ENCODE peak calls at places on chromosomes 4 and X, in five cellular contexts. One of them, this sample, is unnamed.

GRCh38 chrX:44953734-44954502 is 80.9 kb downstream of the KDM6A start:
- DNase-seq in sigmoid colon: no peak
- DNase-seq in stomach: no peak
- DNase-seq in H1: no peak
- DNase-seq in upper lobe of left lung: no peak
- DNase-seq in this sample: no peak

GRCh38 chr4:25903905-25904747 is 9.9 kb upstream of the SMIM20 start:
- DNase-seq in upper lobe of left lung: no peak
- DNase-seq in stomach: no peak
- DNase-seq in H1: no peak
- DNase-seq in sigmoid colon: no peak
- DNase-seq in this sample: no peak

GRCh38 chr4:36394352-36394903 is 113.0 kb downstream of the DTHD1 start:
- DNase-seq in stomach: no peak
- DNase-seq in upper lobe of left lung: no peak
- DNase-seq in sigmoid colon: no peak
- DNase-seq in H1: no peak
- DNase-seq in this sample: no peak

GRCh38 chr4:15303052-15303641 is 124.7 kb upstream of the C1QTNF7 start:
- DNase-seq in H1: no peak
- DNase-seq in upper lobe of left lung: no peak
- DNase-seq in stomach: no peak
- DNase-seq in sigmoid colon: no peak
- DNase-seq in this sample: no peak

GRCh38 chr4:56656346-56656643 is 24.8 kb downstream of the HOPX start:
- DNase-seq in stomach: peak; percentile 36
- DNase-seq in H1: no peak
- DNase-seq in upper lobe of left lung: peak; percentile 84
- DNase-seq in sigmoid colon: no peak
- DNase-seq in this sample: peak; percentile 49

GRCh38 chr4:26719954-26720552 is 136.2 kb downstream of the TBC1D19 start:
- DNase-seq in stomach: no peak
- DNase-seq in upper lobe of left lung: no peak
- DNase-seq in H1: no peak
- DNase-seq in sigmoid colon: no peak
- DNase-seq in this sample: no peak

GRCh38 chr4:184954482-184954881 is 63.8 kb upstream of the HELT start:
- DNase-seq in sigmoid colon: no peak
- DNase-seq in H1: no peak
- DNase-seq in stomach: no peak
- DNase-seq in upper lobe of left lung: no peak
- DNase-seq in this sample: no peak

GRCh38 chr4:80112236-80112635 is 39.2 kb upstream of the ANTXR2 start:
- DNase-seq in H1: no peak
- DNase-seq in sigmoid colon: peak; percentile 72
- DNase-seq in stomach: no peak
- DNase-seq in upper lobe of left lung: no peak
- DNase-seq in this sample: no peak

GRCh38 chr4:168600796-168601583 is 104.1 kb downstream of the PALLD start:
- DNase-seq in stomach: no peak
- DNase-seq in sigmoid colon: no peak
- DNase-seq in H1: no peak
- DNase-seq in upper lobe of left lung: no peak
- DNase-seq in this sample: no peak

GRCh38 chrX:8183281-8183680 is 12.2 kb upstream of the VCX2 start:
- DNase-seq in upper lobe of left lung: no peak
- DNase-seq in sigmoid colon: no peak
- DNase-seq in stomach: no peak
- DNase-seq in H1: no peak
- DNase-seq in this sample: no peak

GRCh38 chr4:88225216-88226107 is 58.9 kb downstream of the PPM1K start:
- DNase-seq in upper lobe of left lung: no peak
- DNase-seq in sigmoid colon: no peak
- DNase-seq in stomach: no peak
- DNase-seq in H1: no peak
- DNase-seq in this sample: no peak

GRCh38 chr4:176406736-176407135 is 87.0 kb downstream of the SPCS3 start:
- DNase-seq in sigmoid colon: no peak
- DNase-seq in upper lobe of left lung: no peak
- DNase-seq in H1: no peak
- DNase-seq in stomach: no peak
- DNase-seq in this sample: no peak

GRCh38 chr4:119663160-119663788 is 34.7 kb upstream of the PDE5A start:
- DNase-seq in H1: no peak
- DNase-seq in upper lobe of left lung: no peak
- DNase-seq in sigmoid colon: no peak
- DNase-seq in stomach: no peak
- DNase-seq in this sample: no peak

GRCh38 chrX:115350696-115351408 is 61.3 kb downstream of the LUZP4 start:
- DNase-seq in sigmoid colon: no peak
- DNase-seq in H1: no peak
- DNase-seq in stomach: no peak
- DNase-seq in upper lobe of left lung: no peak
- DNase-seq in this sample: no peak

GRCh38 chr4:84582302-84582987 is 482 bp upstream of the CDS1 start:
- DNase-seq in sigmoid colon: peak; percentile 90
- DNase-seq in H1: peak; percentile 84
- DNase-seq in stomach: peak; percentile 97
- DNase-seq in upper lobe of left lung: peak; percentile 99
- DNase-seq in this sample: peak; percentile 97

GRCh38 chr4:27048350-27049100 is 187.9 kb downstream of the STIM2 start:
- DNase-seq in sigmoid colon: no peak
- DNase-seq in H1: no peak
- DNase-seq in upper lobe of left lung: no peak
- DNase-seq in stomach: no peak
- DNase-seq in this sample: no peak

GRCh38 chrX:115560211-115560977 is 580 bp upstream of the PLS3 start:
- DNase-seq in sigmoid colon: no peak
- DNase-seq in upper lobe of left lung: no peak
- DNase-seq in H1: no peak
- DNase-seq in stomach: no peak
- DNase-seq in this sample: no peak

GRCh38 chr4:39341075-39341725 is 25.0 kb downstream of the RFC1 start:
- DNase-seq in upper lobe of left lung: no peak
- DNase-seq in sigmoid colon: no peak
- DNase-seq in H1: no peak
- DNase-seq in stomach: no peak
- DNase-seq in this sample: no peak

GRCh38 chr4:85783483-85783882 is 308.5 kb downstream of the ARHGAP24 start:
- DNase-seq in H1: no peak
- DNase-seq in sigmoid colon: no peak
- DNase-seq in upper lobe of left lung: no peak
- DNase-seq in stomach: no peak
- DNase-seq in this sample: no peak

GRCh38 chrX:79154612-79155358 is 10.3 kb downstream of the GPR174 start:
- DNase-seq in upper lobe of left lung: no peak
- DNase-seq in sigmoid colon: no peak
- DNase-seq in H1: no peak
- DNase-seq in stomach: no peak
- DNase-seq in this sample: no peak
- H3K4me1 ChIP-seq in upper lobe of left lung: no peaks in the 10 kb centered on the region
- H3K4me1 ChIP-seq in sigmoid colon: no peaks in the 10 kb centered on the region
- H3K4me1 ChIP-seq in H1: no peaks in the 10 kb centered on the region
- H3K4me1 ChIP-seq in stomach: no peaks in the 10 kb centered on the region
- H3K4me1 ChIP-seq in this sample: no peaks in the 10 kb centered on the region

DNA sequence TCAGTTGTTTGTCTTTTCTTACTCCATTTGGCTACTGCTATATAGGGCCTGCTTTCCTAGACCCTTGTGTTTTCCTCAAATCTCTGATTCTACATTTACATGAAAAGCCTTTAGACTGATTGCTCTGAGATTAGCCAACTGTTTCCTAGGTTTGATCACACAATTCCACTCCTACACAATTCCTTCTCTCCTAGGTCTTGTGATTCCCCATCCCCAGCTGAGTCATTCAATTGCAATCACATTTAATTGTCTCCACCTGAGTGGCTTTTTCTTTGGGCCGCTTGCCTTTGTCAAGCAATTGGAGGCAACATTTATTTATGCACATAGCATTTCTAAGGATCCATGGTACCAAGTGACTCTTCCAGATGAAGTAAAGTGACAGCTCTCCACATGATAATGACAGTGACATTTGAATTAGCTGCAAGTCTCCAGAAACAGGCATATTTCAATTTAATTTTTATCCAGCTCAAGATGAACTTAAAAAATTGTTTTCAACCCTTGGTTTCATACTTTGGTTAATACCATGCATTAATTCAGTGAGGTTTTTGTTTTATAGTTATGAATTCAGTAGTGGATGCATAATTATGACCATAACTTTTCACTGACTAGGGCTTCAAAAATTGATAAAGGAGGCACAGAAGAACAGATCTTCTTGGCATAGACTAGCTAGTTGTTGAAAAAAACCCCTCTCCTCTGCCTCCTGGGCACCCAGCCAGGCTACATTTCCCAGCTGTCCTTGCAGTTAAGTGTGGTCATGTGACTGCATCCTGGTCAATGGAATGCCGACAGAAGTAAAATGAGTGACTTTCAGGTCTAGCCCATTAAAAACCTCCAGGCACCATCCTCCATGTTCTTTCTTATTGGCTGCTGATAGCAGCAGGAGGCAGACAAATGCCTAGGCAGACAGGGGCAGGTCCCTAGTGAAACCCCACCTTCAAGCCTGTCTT is 35.6 kb downstream of the ATXN3L start:
- DNase-seq in sigmoid colon: no peak
- DNase-seq in stomach: no peak
- DNase-seq in H1: peak; percentile 10
- DNase-seq in upper lobe of left lung: no peak
- DNase-seq in this sample: no peak
- TF ChIP-seq EP300 in sigmoid colon: no peak
- TF ChIP-seq EP300 in stomach: no peak
- TF ChIP-seq EP300 in H1: no peak
- TF ChIP-seq EP300 in upper lobe of left lung: no peak
- TF ChIP-seq EP300 in this sample: no peak

DNA sequence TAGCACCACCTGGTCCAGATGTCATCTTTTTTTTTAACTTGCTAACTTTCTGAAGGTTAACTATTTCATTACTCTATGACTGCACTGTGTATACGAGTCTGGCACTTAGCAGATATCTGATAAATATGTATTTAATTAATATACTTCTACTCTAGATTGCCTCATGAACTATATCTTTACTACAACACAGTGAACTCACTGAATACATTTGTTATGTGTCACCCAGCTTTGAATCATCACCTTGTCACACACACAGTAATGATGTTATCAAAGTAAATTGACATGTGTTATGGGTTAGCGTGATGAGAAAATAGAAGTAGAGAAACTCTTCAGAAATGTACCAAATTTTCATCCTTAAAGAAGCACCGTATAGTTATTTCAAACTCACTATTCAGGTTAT is 419.3 kb upstream of the ADGRL3 start:
- DNase-seq in sigmoid colon: no peak
- DNase-seq in H1: no peak
- DNase-seq in stomach: no peak
- DNase-seq in upper lobe of left lung: no peak
- DNase-seq in this sample: no peak
- TF ChIP-seq POLR2AphosphoS5 in sigmoid colon: no peak
- TF ChIP-seq POLR2AphosphoS5 in H1: no peak
- TF ChIP-seq POLR2AphosphoS5 in stomach: no peak
- TF ChIP-seq POLR2AphosphoS5 in upper lobe of left lung: no peak
- TF ChIP-seq POLR2AphosphoS5 in this sample: no peak

DNA sequence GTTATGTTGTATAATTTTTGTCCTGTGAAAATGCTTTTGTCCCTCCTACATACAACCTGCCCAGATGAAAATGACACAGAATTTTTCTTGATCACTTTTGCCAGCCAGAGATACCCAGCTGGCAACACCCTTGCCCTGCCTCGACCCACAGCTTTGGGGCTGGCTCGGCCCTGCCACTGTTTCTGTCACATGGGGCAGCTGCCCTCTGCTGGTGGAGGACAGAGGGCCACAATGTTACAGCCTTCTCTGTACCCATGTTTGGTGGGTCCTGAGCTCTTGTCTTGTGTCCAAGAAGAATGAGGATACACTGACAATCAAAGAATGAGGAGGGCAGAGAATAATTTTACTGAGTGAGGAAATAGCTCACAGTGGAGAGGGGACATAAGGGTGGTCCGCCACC is 31.1 kb downstream of the BMP15 start:
- DNase-seq in sigmoid colon: no peak
- DNase-seq in upper lobe of left lung: peak; percentile 15
- DNase-seq in H1: no peak
- DNase-seq in stomach: no peak
- DNase-seq in this sample: peak; percentile 8
- H3K4me1 ChIP-seq in sigmoid colon: no peaks in the 10 kb centered on the region
- H3K4me1 ChIP-seq in upper lobe of left lung: no peaks in the 10 kb centered on the region
- H3K4me1 ChIP-seq in H1: no peaks in the 10 kb centered on the region
- H3K4me1 ChIP-seq in stomach: no peaks in the 10 kb centered on the region
- H3K4me1 ChIP-seq in this sample: no peaks in the 10 kb centered on the region

DNA sequence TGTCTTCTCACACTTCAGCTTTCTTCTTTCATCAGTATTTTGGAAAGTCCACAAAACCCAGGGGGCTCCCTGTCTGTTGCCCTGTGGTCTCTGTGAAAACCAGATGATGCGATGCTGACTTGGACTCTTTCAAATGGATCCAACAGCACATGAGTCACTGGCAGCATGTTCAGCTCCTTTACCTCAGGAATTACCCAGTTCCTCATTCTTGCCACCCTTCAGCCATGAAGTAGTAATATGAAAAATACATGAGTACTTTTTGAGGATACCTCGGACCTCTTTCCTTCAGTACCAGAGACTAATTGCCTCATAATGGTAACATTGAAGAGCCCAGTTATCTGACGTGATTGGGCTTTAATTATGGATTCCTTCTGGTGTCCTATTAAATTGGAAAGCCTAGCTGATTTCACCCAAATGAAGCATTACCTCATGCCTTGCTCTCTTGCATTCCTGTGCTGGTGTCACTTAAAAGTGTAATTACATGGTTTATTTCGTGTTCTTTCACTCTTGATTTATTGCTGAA is 63.3 kb downstream of the NFKB1 start:
- DNase-seq in upper lobe of left lung: no peak
- DNase-seq in sigmoid colon: no peak
- DNase-seq in H1: no peak
- DNase-seq in stomach: no peak
- DNase-seq in this sample: no peak
- TF ChIP-seq EP300 in upper lobe of left lung: no peak
- TF ChIP-seq EP300 in sigmoid colon: no peak
- TF ChIP-seq EP300 in H1: no peak
- TF ChIP-seq EP300 in stomach: no peak
- TF ChIP-seq EP300 in this sample: no peak

GRCh38 chrX:41339148-41339547 is 5.2 kb downstream of the DDX3X start:
- DNase-seq in H1: no peak
- DNase-seq in sigmoid colon: no peak
- DNase-seq in stomach: no peak
- DNase-seq in upper lobe of left lung: no peak
- DNase-seq in this sample: no peak
- TF ChIP-seq POLR2AphosphoS5 in H1: no peak
- TF ChIP-seq POLR2AphosphoS5 in sigmoid colon: no peak
- TF ChIP-seq POLR2AphosphoS5 in stomach: no peak
- TF ChIP-seq POLR2AphosphoS5 in upper lobe of left lung: no peak
- TF ChIP-seq POLR2AphosphoS5 in this sample: no peak

This sample was measured in transverse colon.